ENCODE peak calls at places on chromosomes 3 and 15, in five cellular contexts. C, O, J, N and B are unnamed samples.

GRCh38 chr15:76935620-76936019 is 4.1 kb downstream of the RCN2 start:
- DNase-seq in C (no peak), O (no peak), J (no peak), N (no peak), B (no peak)

GRCh38 chr3:52481819-52482521 is 13.2 kb upstream of the STAB1 start:
- DNase-seq in C (no peak), O (peak; percentile 4), J (no peak), N (no peak), B (no peak)

GRCh38 chr15:58269455-58270414 is 131.6 kb downstream of the AQP9 start:
- DNase-seq in C (no peak), O (peak; percentile 71), J (peak; percentile 61), N (peak; percentile 76), B (peak; percentile 53)

GRCh38 chr3:39515681-39516441 is 48.4 kb downstream of the MOBP start:
- DNase-seq in C (no peak), O (no peak), J (no peak), N (no peak), B (no peak)

GRCh38 chr3:51539291-51539891 is 872 bp downstream of the RAD54L2 start:
- DNase-seq in C (no peak), O (peak; percentile 85), J (peak; percentile 86), N (peak; percentile 70), B (peak; percentile 41)

GRCh38 chr3:71728632-71729342 is 3.6 kb upstream of the EIF4E3 start:
- DNase-seq in C (no peak), O (no peak), J (peak; percentile 20), N (no peak), B (no peak)

GRCh38 chr3:133097214-133097613 is 59.0 kb downstream of the TMEM108 start:
- DNase-seq in C (no peak), O (peak; percentile 57), J (peak; percentile 88), N (peak; percentile 32), B (no peak)

GRCh38 chr15:91456251-91456718 is 356.2 kb downstream of the SV2B start:
- DNase-seq in C (no peak), O (peak; percentile 87), J (peak; percentile 98), N (peak; percentile 100), B (peak; percentile 24)

GRCh38 chr3:136195258-136196063 is 674 bp downstream of the MSL2 start:
- DNase-seq in C (peak; percentile 80), O (peak; percentile 64), J (peak; percentile 72), N (peak; percentile 80), B (peak; percentile 71)

GRCh38 chr15:40594429-40594836 is 384 bp downstream of the KNL1 start:
- DNase-seq in C (peak; percentile 37), O (peak; percentile 16), J (peak; percentile 44), N (peak; percentile 63), B (no peak)

GRCh38 chr15:48696627-48697312 is 51.3 kb upstream of the FBN1 start:
- DNase-seq in C (no peak), O (peak; percentile 58), J (peak; percentile 60), N (no peak), B (no peak)

GRCh38 chr3:172106989-172107388 is 67.6 kb downstream of the FNDC3B start:
- DNase-seq in C (peak; percentile 71), O (no peak), J (peak; percentile 69), N (no peak), B (peak; percentile 57)

DNA sequence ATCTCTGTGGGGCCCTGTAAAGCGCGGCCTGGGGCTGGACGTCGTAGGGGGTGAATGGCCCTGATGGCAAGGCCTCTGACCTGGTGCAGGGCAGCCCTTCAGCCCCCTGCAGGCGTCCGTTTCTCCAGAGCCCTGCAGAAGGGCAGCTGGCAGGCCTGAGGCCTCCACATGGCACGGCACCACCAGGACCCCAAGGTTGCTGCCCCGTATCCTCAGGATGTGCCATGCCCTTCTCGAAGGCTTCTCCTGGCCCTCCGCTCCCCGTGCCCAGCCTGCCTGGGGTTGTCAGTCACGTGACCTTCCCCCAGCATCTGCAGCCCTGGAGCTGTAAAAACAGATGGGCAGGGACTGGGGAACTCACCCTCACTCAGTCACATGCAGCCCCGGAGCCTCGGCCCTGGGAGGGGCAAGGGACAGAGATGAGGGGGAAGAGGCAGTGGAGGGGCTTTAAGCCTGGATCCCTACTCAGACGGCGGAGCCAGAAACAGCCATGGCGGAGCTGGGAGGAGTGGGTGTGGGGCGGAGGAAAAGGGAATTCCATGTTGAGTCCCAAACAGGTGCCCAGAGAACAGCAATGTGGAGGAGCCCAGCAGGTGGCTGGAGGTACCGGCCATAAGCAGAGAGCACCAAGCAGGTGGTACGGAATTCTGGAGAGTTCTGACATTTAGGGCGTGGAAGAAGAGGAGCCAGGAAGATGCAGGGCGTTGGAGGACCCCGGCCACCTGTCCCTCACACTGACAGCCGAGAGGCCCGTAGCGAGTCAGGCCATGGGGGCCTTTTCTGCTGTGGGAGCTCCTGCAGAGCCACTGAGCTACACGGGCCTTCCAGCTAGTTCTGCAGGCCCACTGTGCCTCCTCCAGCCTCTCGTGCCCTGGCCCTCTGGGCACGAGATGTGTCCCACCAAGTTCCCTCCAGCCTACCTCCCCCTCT is 193.1 kb downstream of the XXYLT1 start:
- DNase-seq in C (no peak), O (no peak), J (no peak), N (no peak), B (no peak)
- H3K4me1 ChIP-seq in C (no peaks in the 10 kb centered on the region), O (peaks cover 20% of the 10 kb centered on the region), J (peaks cover 3% of the 10 kb centered on the region), N (no peaks in the 10 kb centered on the region), B (no peaks in the 10 kb centered on the region)

DNA sequence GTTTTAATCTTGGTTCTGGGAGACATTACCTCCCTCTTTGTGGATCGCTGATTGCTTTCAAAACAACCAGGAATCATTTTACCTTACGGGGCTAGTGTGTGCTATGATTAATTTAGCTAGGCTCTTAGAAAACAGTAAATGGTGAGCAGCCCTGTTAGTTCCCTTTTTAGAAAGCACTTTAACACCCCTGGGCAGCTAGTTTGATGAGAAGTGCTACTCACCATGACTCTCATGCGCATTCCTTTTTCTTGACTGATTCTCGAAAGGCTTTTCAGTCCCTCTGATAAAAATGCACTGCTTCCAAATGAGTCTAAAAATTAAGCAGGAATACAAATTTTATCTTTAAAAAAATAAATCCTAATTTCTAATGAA is 75.3 kb upstream of the LEKR1 start:
- DNase-seq in C (no peak), O (peak; percentile 60), J (peak; percentile 78), N (peak; percentile 38), B (no peak)
- H3K4me1 ChIP-seq in C (no peaks in the 10 kb centered on the region), O (peaks cover 15% of the 10 kb centered on the region), J (peaks cover 4% of the 10 kb centered on the region), N (peaks cover 27% of the 10 kb centered on the region), B (peaks cover 39% of the 10 kb centered on the region)

DNA sequence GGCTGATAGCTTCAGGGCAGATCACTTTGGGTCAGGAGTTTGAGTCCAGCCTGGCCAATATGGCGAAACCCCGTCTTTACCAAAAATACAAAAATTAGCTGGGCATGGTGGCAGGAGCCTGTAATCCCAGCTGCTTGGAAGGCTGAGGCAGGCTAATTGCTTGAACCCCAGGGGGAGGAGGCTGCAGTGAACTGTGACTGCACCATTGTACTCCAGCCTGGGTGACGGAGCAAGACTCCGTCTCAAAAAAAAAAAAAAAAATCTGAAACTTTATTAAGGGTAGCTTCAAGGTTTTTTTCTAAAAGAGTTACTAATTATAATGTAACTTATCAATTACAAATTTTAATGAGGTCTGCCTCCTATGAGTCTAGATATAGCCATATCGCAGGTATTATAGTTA is 5.1 kb downstream of the NECTIN3 start:
- DNase-seq in C (no peak), O (no peak), J (no peak), N (no peak), B (no peak)
- H3K4me1 ChIP-seq in C (no peaks in the 10 kb centered on the region), O (peaks cover 10% of the 10 kb centered on the region), J (peaks cover 2% of the 10 kb centered on the region), N (peaks cover 5% of the 10 kb centered on the region), B (peaks cover 17% of the 10 kb centered on the region)

GRCh38 chr3:13024274-13024863 is 48.9 kb downstream of the IQSEC1 start:
- DNase-seq in C (no peak), O (no peak), J (no peak), N (no peak), B (no peak)

GRCh38 chr3:13025090-13025489 is 48.1 kb downstream of the IQSEC1 start:
- DNase-seq in C (peak; percentile 62), O (peak; percentile 71), J (peak; percentile 76), N (peak; percentile 51), B (no peak)

GRCh38 chr3:13026534-13026933 is 46.7 kb downstream of the IQSEC1 start:
- DNase-seq in C (no peak), O (no peak), J (no peak), N (no peak), B (no peak)

GRCh38 chr3:13027154-13027553 is 46.1 kb downstream of the IQSEC1 start:
- DNase-seq in C (no peak), O (no peak), J (no peak), N (no peak), B (no peak)

GRCh38 chr3:13025778-13026518 is 47.3 kb downstream of the IQSEC1 start:
- DNase-seq in C (no peak), O (no peak), J (no peak), N (no peak), B (no peak)
- H3K4me1 ChIP-seq in C (peaks cover 24% of the 10 kb centered on the region), O (peaks cover 15% of the 10 kb centered on the region), J (peaks cover 17% of the 10 kb centered on the region), N (no peaks in the 10 kb centered on the region), B (no peaks in the 10 kb centered on the region)

GRCh38 chr15:42092666-42093445 is 1.5 kb downstream of the PLA2G4D start:
- DNase-seq in C (no peak), O (no peak), J (no peak), N (no peak), B (no peak)
- H3K4me1 ChIP-seq in C (no peaks in the 10 kb centered on the region), O (no peaks in the 10 kb centered on the region), J (no peaks in the 10 kb centered on the region), N (peaks cover 28% of the 10 kb centered on the region), B (peaks cover 37% of the 10 kb centered on the region)

GRCh38 chr15:62985768-62986167 is 56.8 kb upstream of the TPM1 start:
- DNase-seq in C (no peak), O (peak; percentile 81), J (peak; percentile 96), N (no peak), B (no peak)

GRCh38 chr15:62989366-62990055 is 53.0 kb upstream of the TPM1 start:
- DNase-seq in C (no peak), O (peak; percentile 17), J (peak; percentile 66), N (no peak), B (no peak)

GRCh38 chr15:62988701-62989100 is 53.8 kb upstream of the TPM1 start:
- DNase-seq in C (no peak), O (no peak), J (no peak), N (no peak), B (no peak)

GRCh38 chr15:62983956-62984355 is 58.6 kb upstream of the TPM1 start:
- DNase-seq in C (no peak), O (no peak), J (no peak), N (no peak), B (no peak)

DNA sequence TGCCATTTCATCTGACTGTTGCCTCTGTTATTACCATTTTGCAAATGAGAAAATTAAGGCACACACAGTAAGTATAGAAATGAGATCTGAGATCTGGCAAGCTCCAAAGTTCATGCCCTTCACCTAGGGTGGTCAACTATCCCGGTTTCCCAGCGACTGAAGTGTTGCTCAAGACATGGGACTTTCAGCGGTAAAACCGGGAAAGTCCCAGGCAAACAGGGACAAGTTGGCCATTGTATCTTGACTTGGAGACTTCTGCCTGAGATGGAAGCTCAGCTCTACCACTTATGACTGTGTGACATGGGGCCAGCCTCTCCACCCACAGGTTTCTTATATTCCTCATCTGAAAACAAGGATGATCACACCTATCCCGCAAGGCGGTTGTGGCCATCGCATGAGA is 55.6 kb upstream of the TPM1 start:
- DNase-seq in C (no peak), O (no peak), J (no peak), N (peak; percentile 68), B (no peak)
- H3K4me1 ChIP-seq in C (peaks cover 10% of the 10 kb centered on the region), O (peaks cover 3% of the 10 kb centered on the region), J (no peaks in the 10 kb centered on the region), N (peaks cover 7% of the 10 kb centered on the region), B (no peaks in the 10 kb centered on the region)

DNA sequence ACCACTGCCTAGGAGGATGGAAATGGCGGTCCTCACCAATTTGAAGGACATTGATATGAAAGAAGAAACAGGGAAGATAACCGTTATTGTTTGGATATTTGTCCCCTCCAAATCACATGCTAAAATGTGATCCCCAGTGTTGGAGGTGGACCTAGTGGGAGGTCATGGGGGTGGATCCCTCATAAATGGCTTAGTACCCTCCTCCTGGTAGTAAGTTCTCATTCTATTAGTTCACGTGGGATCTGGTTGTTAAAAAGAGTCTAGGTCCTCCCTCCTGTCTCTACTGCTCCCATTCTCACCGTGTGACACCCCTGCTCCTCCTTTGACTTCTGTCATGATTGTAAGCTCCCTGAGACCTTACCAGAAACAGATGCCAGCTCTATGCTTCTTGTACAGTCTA is 30.5 kb downstream of the TLNRD1 start:
- DNase-seq in C (no peak), O (no peak), J (no peak), N (no peak), B (no peak)
- H3K4me1 ChIP-seq in C (no peaks in the 10 kb centered on the region), O (peaks cover 4% of the 10 kb centered on the region), J (no peaks in the 10 kb centered on the region), N (peaks cover 5% of the 10 kb centered on the region), B (peaks cover 6% of the 10 kb centered on the region)